ENCODE peak calls at places on chromosome 15, in seven cellular contexts. Q, P, W, B, Z, N and H are unnamed samples.

GRCh38 chr15:56683925-56684324 is 49.4 kb downstream of the ZNF280D start:
- DNase-seq in Q (no peak), P (no peak), W (no peak), B (no peak), Z (no peak), N (no peak), H (no peak)

GRCh38 chr15:44298878-44299277 is 10.4 kb downstream of the GOLM2 start:
- DNase-seq in Q (no peak), P (no peak), W (no peak), B (no peak), Z (no peak), N (no peak), H (no peak)

GRCh38 chr15:37014137-37014536 is 86.2 kb downstream of the MEIS2 start:
- DNase-seq in Q (peak), P (no peak), W (no peak), B (no peak), Z (no peak), N (no peak), H (no peak)

GRCh38 chr15:52179278-52180195 is 11.7 kb downstream of the GNB5 start:
- DNase-seq in Q (peak), P (peak), W (peak), B (peak), Z (peak), N (peak), H (peak)

GRCh38 chr15:40439461-40440299 is 1.1 kb upstream of the BAHD1 start:
- DNase-seq in Q (no peak), P (no peak), W (no peak), B (no peak), Z (no peak), N (no peak), H (peak)

GRCh38 chr15:67836134-67836455 is 3.8 kb downstream of the RNU6-1 start:
- DNase-seq in Q (no peak), P (no peak), W (no peak), B (no peak), Z (no peak), N (no peak), H (no peak)

GRCh38 chr15:93033434-93034045 is 55.5 kb downstream of the RGMA start:
- DNase-seq in Q (no peak), P (no peak), W (peak), B (no peak), Z (no peak), N (no peak), H (no peak)

GRCh38 chr15:60575995-60576394 is 97.1 kb upstream of the ICE2 start:
- DNase-seq in Q (peak), P (no peak), W (no peak), B (no peak), Z (no peak), N (no peak), H (no peak)

GRCh38 chr15:35209838-35210237 is 124.7 kb upstream of the NANOGP8 start:
- DNase-seq in Q (no peak), P (no peak), W (no peak), B (peak), Z (no peak), N (no peak), H (no peak)

GRCh38 chr15:79967331-79968182 is 3.4 kb downstream of the BCL2A1 start:
- DNase-seq in Q (no peak), P (no peak), W (no peak), B (no peak), Z (no peak), N (no peak), H (no peak)

GRCh38 chr15:27220199-27220598 is 249.2 kb downstream of the GABRG3 start:
- DNase-seq in Q (no peak), P (no peak), W (no peak), B (no peak), Z (no peak), N (no peak), H (no peak)